ENCODE peak calls at places on chromosomes 13 and 19, in nine cellular contexts. P, S, T, R, K, F, Q, H and X are unnamed samples.

GRCh38 chr19:41870401-41870873 is 6.6 kb upstream of the CD79A start:
- DNase-seq in K (no peak), R (peak), Q (no peak), S (no peak), F (no peak), T (peak), H (peak), P (no peak), X (no peak)

GRCh38 chr13:34161829-34162544 is 344.0 kb downstream of the RFC3 start:
- DNase-seq in F (no peak), Q (no peak), H (no peak), S (no peak), R (peak), K (no peak), P (no peak), T (peak), X (no peak)

GRCh38 chr19:44626067-44626624 is 12.8 kb downstream of the IGSF23 start:
- DNase-seq in K (no peak), Q (no peak), R (peak), H (no peak), F (no peak), P (no peak), T (peak), S (no peak), X (no peak)

GRCh38 chr13:29676941-29677452 is 81.5 kb upstream of the SLC7A1 start:
- DNase-seq in K (peak), H (no peak), P (peak), Q (no peak), R (peak), S (no peak), T (peak), F (no peak), X (no peak)

GRCh38 chr13:82506805-82507404 is 1375.4 kb downstream of the SLITRK1 start:
- DNase-seq in T (no peak), H (no peak), K (no peak), R (no peak), P (no peak), S (no peak), Q (no peak), F (no peak), X (no peak)

GRCh38 chr13:48400820-48401219 is 12.1 kb downstream of the LPAR6 start:
- DNase-seq in K (no peak), T (peak), R (peak), Q (no peak), S (no peak), H (no peak), P (peak), F (no peak), X (no peak)

GRCh38 chr13:79680485-79680884 is 199.5 kb downstream of the NDFIP2 start:
- DNase-seq in F (no peak), K (no peak), H (no peak), Q (no peak), P (no peak), T (no peak), S (no peak), R (no peak), X (no peak)

GRCh38 chr13:113016526-113017295 is 47.7 kb downstream of the MCF2L start:
- DNase-seq in R (no peak), Q (no peak), K (no peak), S (no peak), F (no peak), P (no peak), H (no peak), T (no peak), X (no peak)

GRCh38 chr19:1259206-1259872 is 9.8 kb upstream of the CIRBP start:
- DNase-seq in S (peak), Q (peak), K (no peak), P (peak), H (peak), T (peak), F (no peak), R (peak), X (no peak)

GRCh38 chr19:13208131-13208963 is 58.1 kb downstream of the IER2 start:
- DNase-seq in R (peak), K (peak), S (peak), T (peak), H (peak), Q (peak), F (no peak), P (peak), X (no peak)

GRCh38 chr19:42961119-42961518 is 24.1 kb upstream of the PSG7 start:
- DNase-seq in K (no peak), P (no peak), T (no peak), R (no peak), S (no peak), F (no peak), Q (no peak), H (no peak), X (no peak)

GRCh38 chr13:58024103-58024502 is 392.6 kb downstream of the PCDH17 start:
- DNase-seq in T (no peak), R (no peak), K (no peak), S (no peak), Q (no peak), P (no peak), F (no peak), H (no peak), X (no peak)

GRCh38 chr19:7596191-7596937 is 701 bp downstream of the CAMSAP3 start:
- DNase-seq in F (no peak), P (no peak), S (no peak), Q (no peak), K (no peak), T (no peak), H (no peak), R (no peak), X (no peak)

GRCh38 chr13:55394470-55394869 is 1746.2 kb upstream of the PRR20A start:
- DNase-seq in T (no peak), S (no peak), P (no peak), Q (no peak), H (no peak), K (no peak), F (no peak), R (no peak), X (no peak)

GRCh38 chr19:47125669-47125938 is 5.0 kb upstream of the SAE1 start:
- DNase-seq in S (no peak), F (no peak), P (no peak), Q (no peak), H (no peak), R (no peak), K (no peak), T (no peak), X (no peak)

GRCh38 chr19:57348136-57348535 is 2.9 kb upstream of the ZNF304 start:
- DNase-seq in P (no peak), R (peak), S (no peak), Q (no peak), T (peak), F (no peak), H (no peak), K (no peak), X (no peak)

GRCh38 chr13:111610077-111610476 is 289.6 kb downstream of the TEX29 start:
- DNase-seq in R (no peak), P (no peak), Q (no peak), F (no peak), T (no peak), K (no peak), H (no peak), S (no peak), X (no peak)